ENCODE peak calls at places on chromosomes 4 and X, in four cellular contexts. V is fibroblast of the conjunctiva, E is memory B cell, H is EL. A is an unnamed sample.
A peak's percentile ranks its signal among the peaks of the same experiment; 100 is the strongest.

GRCh38 chr4:7226993-7227392 is 34.7 kb downstream of the SORCS2 start:
- DNase-seq in H (no peak), E (no peak), V (no peak), A (no peak)

GRCh38 chr4:149911995-149912394 is 96.4 kb upstream of the IQCM start:
- DNase-seq in V (no peak), E (no peak), H (no peak), A (peak; percentile 37)

GRCh38 chrX:72126539-72127140 is 5.1 kb downstream of the RTL5 start:
- DNase-seq in V (peak; percentile 82), H (peak; percentile 77), E (peak; percentile 78), A (peak; percentile 90)

GRCh38 chr4:105122334-105122733 is 24.3 kb upstream of the TET2 start:
- DNase-seq in E (no peak), H (peak; percentile 89), V (no peak), A (peak; percentile 80)

GRCh38 chr4:139889194-139889762 is 223.7 kb downstream of the MGST2 start:
- DNase-seq in E (no peak), H (no peak), V (no peak), A (no peak)

GRCh38 chrX:134792077-134792476 is 133.8 kb upstream of the PLAC1 start:
- DNase-seq in V (no peak), H (peak; percentile 6), E (no peak), A (peak; percentile 19)

GRCh38 chrX:72027024-72027913 is 104.4 kb downstream of the RTL5 start:
- DNase-seq in H (no peak), E (no peak), V (no peak), A (peak; percentile 30)

GRCh38 chr4:125739760-125740159 is 425.0 kb downstream of the FAT4 start:
- DNase-seq in V (no peak), H (peak; percentile 16), E (no peak), A (peak; percentile 24)

GRCh38 chr4:17232575-17233253 is 279.2 kb downstream of the QDPR start:
- DNase-seq in E (no peak), H (peak; percentile 60), V (peak; percentile 31), A (peak; percentile 88)

GRCh38 chr4:76276813-76277212 is 25.3 kb downstream of the FAM47E start:
- DNase-seq in H (no peak), V (no peak), E (no peak), A (no peak)

GRCh38 chr4:190014771-190015537 is 12.1 kb downstream of the FRG2 start:
- DNase-seq in V (no peak), E (no peak), H (peak; percentile 28), A (peak; percentile 27)

GRCh38 chr4:155761916-155762315 is 3.1 kb downstream of the GUCY1B1 start:
- DNase-seq in V (no peak), H (no peak), E (no peak), A (no peak)

GRCh38 chrX:84956304-84956703 is 47.4 kb upstream of the APOOL start:
- DNase-seq in H (no peak), E (no peak), V (peak; percentile 1), A (no peak)

GRCh38 chrX:27918799-27919198 is 62.5 kb downstream of the DCAF8L1 start:
- DNase-seq in H (no peak), V (peak; percentile 1), E (no peak), A (no peak)

GRCh38 chr4:77073106-77073858 is 2.5 kb downstream of the CCNI start:
- DNase-seq in E (no peak), V (no peak), H (peak; percentile 36), A (no peak)

GRCh38 chr4:157220026-157220881 is at the start of gene GRIA2:
- DNase-seq in E (no peak), H (peak; percentile 50), V (peak; percentile 12), A (peak; percentile 64)